ENCODE peak calls at places on chromosomes 11 and 22, in seven cellular contexts. One of them, this sample, is unnamed.

GRCh38 chr11:109552376-109552775 is 130.4 kb downstream of the C11orf87 start:
- DNase-seq in lung microvascular endothelial cell: no peak
- DNase-seq in progenitor cell of endocrine pancreas: no peak
- DNase-seq in lower lobe of right lung: no peak
- DNase-seq in brain microvascular endothelial cell: no peak
- DNase-seq in iPS DF 6.9: no peak
- DNase-seq in bronchial epithelial cell: peak
- DNase-seq in this sample: no peak

GRCh38 chr22:23397618-23398567 is 182.2 kb downstream of the IGLL1 start:
- DNase-seq in lung microvascular endothelial cell: no peak
- DNase-seq in progenitor cell of endocrine pancreas: no peak
- DNase-seq in lower lobe of right lung: peak
- DNase-seq in brain microvascular endothelial cell: no peak
- DNase-seq in iPS DF 6.9: no peak
- DNase-seq in bronchial epithelial cell: no peak
- DNase-seq in this sample: no peak

GRCh38 chr11:89181111-89181510 is 3.4 kb downstream of the TYR start:
- DNase-seq in lung microvascular endothelial cell: peak
- DNase-seq in progenitor cell of endocrine pancreas: no peak
- DNase-seq in lower lobe of right lung: no peak
- DNase-seq in brain microvascular endothelial cell: no peak
- DNase-seq in iPS DF 6.9: no peak
- DNase-seq in bronchial epithelial cell: no peak
- DNase-seq in this sample: no peak

GRCh38 chr11:117039897-117040296 is 58.3 kb downstream of the SIK3 start:
- DNase-seq in lung microvascular endothelial cell: no peak
- DNase-seq in progenitor cell of endocrine pancreas: no peak
- DNase-seq in lower lobe of right lung: no peak
- DNase-seq in brain microvascular endothelial cell: no peak
- DNase-seq in iPS DF 6.9: no peak
- DNase-seq in bronchial epithelial cell: peak
- DNase-seq in this sample: no peak

GRCh38 chr11:72635309-72635915 is 38.8 kb downstream of the PDE2A start:
- DNase-seq in lung microvascular endothelial cell: no peak
- DNase-seq in progenitor cell of endocrine pancreas: no peak
- DNase-seq in lower lobe of right lung: no peak
- DNase-seq in brain microvascular endothelial cell: no peak
- DNase-seq in iPS DF 6.9: no peak
- DNase-seq in bronchial epithelial cell: no peak
- DNase-seq in this sample: no peak

GRCh38 chr22:37314315-37315046 is 32.2 kb downstream of the CYTH4 start:
- DNase-seq in lung microvascular endothelial cell: no peak
- DNase-seq in progenitor cell of endocrine pancreas: no peak
- DNase-seq in lower lobe of right lung: no peak
- DNase-seq in brain microvascular endothelial cell: no peak
- DNase-seq in iPS DF 6.9: no peak
- DNase-seq in bronchial epithelial cell: no peak
- DNase-seq in this sample: no peak

GRCh38 chr22:21688706-21689381 is 23.0 kb downstream of the PPIL2 start:
- DNase-seq in lung microvascular endothelial cell: no peak
- DNase-seq in progenitor cell of endocrine pancreas: no peak
- DNase-seq in lower lobe of right lung: no peak
- DNase-seq in brain microvascular endothelial cell: no peak
- DNase-seq in iPS DF 6.9: no peak
- DNase-seq in bronchial epithelial cell: peak
- DNase-seq in this sample: no peak

GRCh38 chr11:2701230-2701629 is 1.4 kb upstream of the KCNQ1OT1 start:
- DNase-seq in lung microvascular endothelial cell: no peak
- DNase-seq in progenitor cell of endocrine pancreas: no peak
- DNase-seq in lower lobe of right lung: no peak
- DNase-seq in brain microvascular endothelial cell: no peak
- DNase-seq in iPS DF 6.9: no peak
- DNase-seq in bronchial epithelial cell: no peak
- DNase-seq in this sample: no peak

GRCh38 chr22:32206774-32207758 is 2.2 kb upstream of the RFPL2 start:
- DNase-seq in lung microvascular endothelial cell: peak
- DNase-seq in progenitor cell of endocrine pancreas: no peak
- DNase-seq in lower lobe of right lung: no peak
- DNase-seq in brain microvascular endothelial cell: peak
- DNase-seq in iPS DF 6.9: no peak
- DNase-seq in bronchial epithelial cell: peak
- DNase-seq in this sample: no peak

GRCh38 chr22:46965552-46966494 is 203.4 kb downstream of the TBC1D22A start:
- DNase-seq in lung microvascular endothelial cell: no peak
- DNase-seq in progenitor cell of endocrine pancreas: no peak
- DNase-seq in lower lobe of right lung: no peak
- DNase-seq in brain microvascular endothelial cell: no peak
- DNase-seq in iPS DF 6.9: no peak
- DNase-seq in bronchial epithelial cell: no peak
- DNase-seq in this sample: peak

GRCh38 chr22:39207141-39208012 is 37.4 kb downstream of the PDGFB start:
- DNase-seq in lung microvascular endothelial cell: no peak
- DNase-seq in progenitor cell of endocrine pancreas: no peak
- DNase-seq in lower lobe of right lung: peak
- DNase-seq in brain microvascular endothelial cell: no peak
- DNase-seq in iPS DF 6.9: no peak
- DNase-seq in bronchial epithelial cell: peak
- DNase-seq in this sample: no peak

GRCh38 chr11:117605331-117605730 is 191.7 kb downstream of the DSCAML1 start:
- DNase-seq in lung microvascular endothelial cell: no peak
- DNase-seq in progenitor cell of endocrine pancreas: no peak
- DNase-seq in lower lobe of right lung: no peak
- DNase-seq in brain microvascular endothelial cell: no peak
- DNase-seq in iPS DF 6.9: no peak
- DNase-seq in bronchial epithelial cell: no peak
- DNase-seq in this sample: no peak

GRCh38 chr11:94747136-94748110 is 20.7 kb upstream of the AMOTL1 start:
- DNase-seq in lung microvascular endothelial cell: no peak
- DNase-seq in progenitor cell of endocrine pancreas: no peak
- DNase-seq in lower lobe of right lung: no peak
- DNase-seq in brain microvascular endothelial cell: no peak
- DNase-seq in iPS DF 6.9: no peak
- DNase-seq in bronchial epithelial cell: peak
- DNase-seq in this sample: no peak

GRCh38 chr11:65041206-65042035 is at the start of gene SAC3D1:
- DNase-seq in lung microvascular endothelial cell: peak
- DNase-seq in progenitor cell of endocrine pancreas: peak
- DNase-seq in lower lobe of right lung: peak
- DNase-seq in brain microvascular endothelial cell: peak
- DNase-seq in iPS DF 6.9: no peak
- DNase-seq in bronchial epithelial cell: peak
- DNase-seq in this sample: no peak

GRCh38 chr22:22109693-22110466 is 127.3 kb upstream of the TOP3B start:
- DNase-seq in lung microvascular endothelial cell: no peak
- DNase-seq in progenitor cell of endocrine pancreas: no peak
- DNase-seq in lower lobe of right lung: no peak
- DNase-seq in brain microvascular endothelial cell: no peak
- DNase-seq in iPS DF 6.9: peak
- DNase-seq in bronchial epithelial cell: peak
- DNase-seq in this sample: no peak

GRCh38 chr11:34787348-34787747 is 128.8 kb downstream of the APIP start:
- DNase-seq in lung microvascular endothelial cell: no peak
- DNase-seq in progenitor cell of endocrine pancreas: no peak
- DNase-seq in lower lobe of right lung: no peak
- DNase-seq in brain microvascular endothelial cell: no peak
- DNase-seq in iPS DF 6.9: no peak
- DNase-seq in bronchial epithelial cell: no peak
- DNase-seq in this sample: no peak

GRCh38 chr11:2781413-2782274 is 81.8 kb upstream of the KCNQ1OT1 start:
- DNase-seq in lung microvascular endothelial cell: no peak
- DNase-seq in progenitor cell of endocrine pancreas: peak
- DNase-seq in lower lobe of right lung: peak
- DNase-seq in brain microvascular endothelial cell: no peak
- DNase-seq in iPS DF 6.9: no peak
- DNase-seq in bronchial epithelial cell: no peak
- DNase-seq in this sample: no peak

GRCh38 chr11:22044126-22044525 is 148.8 kb upstream of the ANO5 start:
- DNase-seq in lung microvascular endothelial cell: no peak
- DNase-seq in progenitor cell of endocrine pancreas: no peak
- DNase-seq in lower lobe of right lung: no peak
- DNase-seq in brain microvascular endothelial cell: no peak
- DNase-seq in iPS DF 6.9: no peak
- DNase-seq in bronchial epithelial cell: no peak
- DNase-seq in this sample: no peak